ENCODE peak calls at places on chromosomes 5 and 9, in ten cellular contexts. J is NB4, E is tibial artery, Y is GM10248, C is lower lobe of right lung, B is progenitor cell of endocrine pancreas, G is OCI-LY7, L is right lobe of liver, W is stomach, D is astrocyte of the spinal cord. F is an unnamed sample.
A peak's percentile ranks its signal among the peaks of the same experiment; 100 is the strongest.

GRCh38 chr5:96280946-96281393 is 152.1 kb downstream of the PCSK1 start:
- DNase-seq in E (no peak), W (no peak), D (peak; percentile 5), G (no peak), L (no peak), Y (no peak), C (no peak), J (no peak), B (no peak), F (no peak)

GRCh38 chr9:134338394-134339182 is 12.3 kb downstream of the RXRA start:
- DNase-seq in J (no peak), B (no peak), C (no peak), G (no peak), Y (no peak), L (peak; percentile 82), W (peak; percentile 36), E (no peak), D (no peak), F (no peak)

GRCh38 chr5:27308151-27308550 is 269.8 kb upstream of the CDH9 start:
- DNase-seq in G (no peak), D (peak; percentile 52), L (no peak), E (no peak), W (no peak), J (no peak), B (no peak), Y (no peak), C (no peak), F (no peak)

GRCh38 chr9:119009253-119009652 is 360.0 kb downstream of the BRINP1 start:
- DNase-seq in E (no peak), L (no peak), D (no peak), Y (no peak), C (no peak), G (no peak), B (no peak), W (no peak), J (no peak), F (no peak)

GRCh38 chr9:121055642-121056143 is 5.6 kb upstream of the C5 start:
- DNase-seq in W (no peak), E (no peak), G (peak; percentile 26), C (no peak), J (peak; percentile 15), L (peak; percentile 72), Y (no peak), D (no peak), B (no peak), F (no peak)

GRCh38 chr5:75547826-75548225 is 36.1 kb downstream of the POLK start:
- DNase-seq in C (no peak), D (no peak), L (no peak), W (no peak), G (no peak), J (no peak), Y (no peak), E (no peak), B (no peak), F (no peak)

GRCh38 chr5:59615272-59615671 is 278.3 kb downstream of the PDE4D start:
- DNase-seq in C (no peak), G (no peak), Y (no peak), W (no peak), D (no peak), J (no peak), E (no peak), L (no peak), B (no peak), F (no peak)

GRCh38 chr9:137064027-137064879 is 6.1 kb downstream of the SAPCD2 start:
- DNase-seq in Y (peak; percentile 69), B (peak; percentile 65), G (peak; percentile 52), E (no peak), L (peak; percentile 77), J (peak; percentile 58), D (no peak), C (peak; percentile 85), W (peak; percentile 77), F (peak; percentile 68)

GRCh38 chr5:126674145-126674544 is 73.4 kb downstream of the PHAX start:
- DNase-seq in B (no peak), W (no peak), C (no peak), E (no peak), Y (no peak), D (no peak), J (no peak), G (no peak), L (no peak), F (no peak)

GRCh38 chr5:154230526-154230925 is 40.0 kb downstream of the GALNT10 start:
- DNase-seq in E (no peak), W (no peak), L (no peak), D (no peak), G (no peak), J (no peak), Y (no peak), B (no peak), C (no peak), F (no peak)

GRCh38 chr9:34577635-34578240 is 11.8 kb downstream of the CNTFR start:
- DNase-seq in L (no peak), Y (no peak), B (no peak), C (no peak), J (no peak), G (no peak), W (no peak), E (no peak), D (no peak), F (no peak)

GRCh38 chr5:96567188-96567587 is 95.0 kb upstream of the CAST start:
- DNase-seq in D (peak; percentile 67), L (no peak), B (no peak), C (no peak), Y (no peak), G (no peak), W (no peak), J (no peak), E (no peak), F (no peak)

GRCh38 chr9:134378901-134379338 is 52.7 kb downstream of the RXRA start:
- DNase-seq in C (peak; percentile 70), E (no peak), L (peak; percentile 73), B (no peak), D (peak; percentile 76), J (no peak), W (peak; percentile 78), G (no peak), Y (no peak), F (no peak)

GRCh38 chr5:120372899-120373298 is 91.2 kb upstream of the PRR16 start:
- DNase-seq in Y (no peak), W (no peak), G (no peak), B (no peak), D (peak; percentile 28), C (no peak), E (no peak), L (no peak), J (no peak), F (no peak)

GRCh38 chr5:120366047-120366446 is 98.1 kb upstream of the PRR16 start:
- DNase-seq in E (no peak), Y (no peak), G (no peak), C (no peak), D (peak; percentile 36), W (no peak), L (no peak), J (no peak), B (no peak), F (no peak)

GRCh38 chr5:120367896-120368634 is 96.0 kb upstream of the PRR16 start:
- DNase-seq in G (no peak), D (no peak), W (no peak), E (no peak), B (no peak), C (no peak), Y (no peak), L (no peak), J (no peak), F (no peak)

DNA sequence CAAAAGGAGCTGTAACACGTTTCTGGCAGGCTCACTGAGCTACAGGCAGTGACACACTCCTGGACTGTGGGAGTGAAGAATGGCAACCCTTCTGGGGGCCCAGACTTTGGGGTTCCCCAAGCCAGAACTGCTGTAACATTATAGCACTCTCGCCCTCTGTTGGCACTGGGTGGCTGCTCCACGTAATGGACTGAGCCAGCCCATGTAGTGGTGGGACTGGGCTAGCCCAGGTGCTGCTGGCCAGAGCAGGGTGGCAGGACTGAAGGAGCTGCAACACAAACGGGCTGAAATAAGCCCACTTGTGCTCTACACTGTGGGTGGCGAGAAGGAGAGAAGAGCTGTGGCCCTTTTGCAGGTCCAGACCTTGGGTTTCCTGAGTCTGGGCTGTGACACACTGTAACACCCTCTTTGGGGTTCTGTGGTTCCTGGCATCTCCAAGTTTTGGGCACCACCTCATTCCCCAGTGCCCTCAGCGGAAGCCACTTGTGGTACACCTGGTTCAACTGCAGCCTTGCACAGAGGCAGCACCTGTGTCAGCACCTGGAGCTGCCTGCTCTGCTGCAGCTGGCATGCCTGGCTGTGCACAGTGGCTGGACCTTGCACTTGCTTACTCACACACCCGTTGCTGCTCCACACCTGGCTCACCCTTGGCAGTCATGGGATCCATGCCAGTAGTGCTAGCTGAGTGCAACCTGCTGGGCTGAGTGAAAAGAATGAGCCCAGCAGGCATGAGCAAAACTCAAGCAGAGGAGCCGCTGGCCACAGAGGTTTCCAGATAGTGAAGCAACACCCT is 95.0 kb upstream of the PRR16 start:
- DNase-seq in E (no peak), C (no peak), D (no peak), J (no peak), Y (no peak), G (no peak), W (peak; percentile 85), L (peak; percentile 91), B (no peak), F (no peak)
- TF ChIP-seq CTCF in E (no peak), C (no peak), D (no peak), J (no peak), Y (no peak), G (no peak), W (no peak), L (no peak), B (no peak), F (no peak)

DNA sequence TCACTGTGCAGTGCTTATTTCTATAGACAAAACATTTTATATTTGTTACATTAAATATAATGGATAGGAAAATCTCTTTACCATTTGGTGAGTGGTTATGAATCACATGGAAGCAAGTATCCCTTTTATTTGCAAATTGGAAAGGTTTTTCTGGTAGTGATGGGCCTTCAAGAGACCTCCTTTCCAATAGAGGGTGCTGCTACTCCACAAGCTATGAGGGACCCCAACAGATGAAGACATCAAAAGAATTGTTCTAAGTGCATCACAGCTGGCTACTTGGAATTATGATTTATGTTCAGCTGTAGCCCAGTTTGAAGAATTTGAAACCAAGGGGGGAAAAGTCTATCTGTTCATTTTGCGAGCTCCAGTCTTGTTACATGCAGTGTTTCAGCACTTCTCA is 493.7 kb upstream of the SGCD start:
- DNase-seq in Y (no peak), G (peak; percentile 1), L (no peak), W (no peak), D (no peak), J (peak; percentile 5), E (no peak), B (no peak), C (no peak), F (no peak)
- TF ChIP-seq CTCF in Y (no peak), G (peak; percentile 40), L (no peak), W (no peak), D (no peak), J (no peak), E (no peak), B (no peak), C (no peak), F (no peak)

GRCh38 chr5:88883566-88884434 is 816 bp upstream of the MEF2C start:
- DNase-seq in G (peak; percentile 53), D (peak; percentile 83), J (peak; percentile 10), C (peak; percentile 75), E (peak; percentile 88), L (peak; percentile 58), Y (peak; percentile 58), B (peak; percentile 13), W (peak; percentile 34), F (no peak)
- TF ChIP-seq CTCF in G (peak; percentile 9), D (no peak), J (no peak), C (no peak), E (peak; percentile 12), L (no peak), Y (no peak), B (no peak), W (no peak), F (no peak)

GRCh38 chr5:159975462-159976019 is 33.4 kb upstream of the TTC1 start:
- DNase-seq in C (no peak), E (peak; percentile 77), W (no peak), D (peak; percentile 98), Y (no peak), J (peak; percentile 9), B (no peak), L (no peak), G (no peak), F (no peak)
- TF ChIP-seq CTCF in C (no peak), E (no peak), W (no peak), D (peak; percentile 69), Y (no peak), J (no peak), B (peak; percentile 5), L (peak; percentile 7), G (no peak), F (no peak)